ENCODE peak calls at places on chromosome 6, in ten cellular contexts. Y is posterior vena cava, E is COLO829, Z is GM18507, U is T-helper 2 cell, H is SK-N-DZ, W is AG09319, C is HS-5, M is HT-29, R is tibial artery. N is an unnamed sample.
A peak's percentile ranks its signal among the peaks of the same experiment; 100 is the strongest.

GRCh38 chr6:89708316-89708715 is 69.8 kb upstream of the LYRM2 start:
- DNase-seq in Z (no peak), H (no peak), R (no peak), E (no peak), C (no peak), M (no peak), U (no peak), W (no peak), Y (no peak), N (no peak)

GRCh38 chr6:35038076-35038475 is 103.1 kb downstream of the TCP11 start:
- DNase-seq in Y (no peak), R (no peak), Z (no peak), U (no peak), E (no peak), C (no peak), M (no peak), H (no peak), W (no peak), N (peak; percentile 6)

GRCh38 chr6:24910331-24910849 is 25.4 kb downstream of the RIPOR2 start:
- DNase-seq in Z (no peak), Y (no peak), E (no peak), W (no peak), R (no peak), M (no peak), H (no peak), U (peak; percentile 11), C (no peak), N (no peak)

GRCh38 chr6:48560408-48560807 is 449.4 kb upstream of the PTCHD4 start:
- DNase-seq in U (no peak), R (no peak), Y (no peak), E (no peak), M (peak; percentile 14), Z (no peak), C (no peak), W (no peak), H (no peak), N (no peak)

GRCh38 chr6:27684264-27685211 is 211.6 kb upstream of the ZNF184 start:
- DNase-seq in M (peak; percentile 86), Z (no peak), C (peak; percentile 86), H (peak; percentile 21), Y (no peak), R (no peak), E (peak; percentile 94), W (no peak), U (peak; percentile 42), N (no peak)

GRCh38 chr6:33440649-33441309 is 13.6 kb upstream of the ZBTB9 start:
- DNase-seq in R (no peak), W (no peak), U (no peak), C (no peak), Z (no peak), E (no peak), M (no peak), H (no peak), Y (no peak), N (no peak)

GRCh38 chr6:17042422-17043147 is 59.3 kb upstream of the STMND1 start:
- DNase-seq in C (no peak), R (no peak), Y (no peak), W (no peak), M (peak; percentile 13), H (peak; percentile 82), U (no peak), E (peak; percentile 76), Z (no peak), N (no peak)

GRCh38 chr6:16956371-16956770 is 145.5 kb upstream of the STMND1 start:
- DNase-seq in U (no peak), C (no peak), Z (no peak), M (no peak), W (no peak), H (no peak), E (peak; percentile 75), Y (no peak), R (no peak), N (no peak)

GRCh38 chr6:79127660-79128059 is 49.6 kb upstream of the PHIP start:
- DNase-seq in H (peak; percentile 11), W (no peak), M (no peak), R (no peak), U (no peak), C (no peak), Z (no peak), E (no peak), Y (no peak), N (peak; percentile 64)

GRCh38 chr6:25193147-25193864 is 85.9 kb upstream of the CARMIL1 start:
- DNase-seq in M (peak; percentile 56), E (peak; percentile 95), Z (no peak), U (no peak), Y (no peak), W (peak; percentile 93), R (peak; percentile 71), H (no peak), C (peak; percentile 91), N (no peak)

GRCh38 chr6:75273009-75273408 is 11.6 kb downstream of the TMEM30A start:
- DNase-seq in U (no peak), M (no peak), W (no peak), H (no peak), C (no peak), E (no peak), Z (no peak), Y (no peak), R (no peak), N (no peak)

GRCh38 chr6:43492673-43493072 is 15.3 kb downstream of the TJAP1 start:
- DNase-seq in H (no peak), W (no peak), Z (no peak), U (no peak), C (no peak), Y (no peak), E (no peak), M (no peak), R (no peak), N (no peak)

GRCh38 chr6:28808383-28808782 is 115.4 kb downstream of the TRIM27 start:
- DNase-seq in M (no peak), R (no peak), U (no peak), C (no peak), E (no peak), W (no peak), Z (no peak), H (no peak), Y (no peak), N (no peak)

GRCh38 chr6:98579089-98579488 is 255.3 kb upstream of the POU3F2 start:
- DNase-seq in E (no peak), C (peak; percentile 69), W (no peak), H (no peak), M (no peak), Z (no peak), R (no peak), U (no peak), Y (no peak), N (no peak)

GRCh38 chr6:33851959-33852358 is 48.2 kb upstream of the MLN start:
- DNase-seq in M (peak; percentile 24), U (no peak), Y (no peak), C (no peak), Z (no peak), E (no peak), R (no peak), W (no peak), H (peak; percentile 61), N (no peak)

GRCh38 chr6:46921731-46922130 is at the start of gene ADGRF5:
- DNase-seq in E (no peak), H (no peak), Y (no peak), W (no peak), R (no peak), C (no peak), M (no peak), U (no peak), Z (no peak), N (no peak)

GRCh38 chr6:161369339-161369738 is 95.5 kb upstream of the AGPAT4 start:
- DNase-seq in R (no peak), H (no peak), Y (no peak), C (peak; percentile 78), E (no peak), U (no peak), Z (no peak), W (peak; percentile 90), M (peak; percentile 45), N (no peak)

GRCh38 chr6:112933947-112934346 is 586.8 kb downstream of the RFPL4B start:
- DNase-seq in R (no peak), Y (no peak), E (no peak), Z (no peak), U (no peak), W (no peak), M (no peak), C (no peak), H (no peak), N (no peak)

GRCh38 chr6:33000053-33000452 is 9.3 kb downstream of the HLA-DOA start:
- DNase-seq in R (no peak), Z (peak; percentile 32), H (no peak), Y (no peak), M (no peak), W (no peak), E (no peak), U (no peak), C (no peak), N (no peak)

GRCh38 chr6:53643481-53643965 is 22.0 kb downstream of the KLHL31 start:
- DNase-seq in R (no peak), U (no peak), H (no peak), W (no peak), C (no peak), M (no peak), Z (no peak), E (no peak), Y (no peak), N (no peak)

GRCh38 chr6:20463396-20463795 is 61.7 kb downstream of the E2F3 start:
- DNase-seq in U (no peak), H (no peak), Z (no peak), E (no peak), Y (no peak), W (no peak), C (no peak), M (no peak), R (no peak), N (no peak)

GRCh38 chr6:151370509-151371078 is 20.8 kb downstream of the ZBTB2 start:
- DNase-seq in E (no peak), U (no peak), C (no peak), H (no peak), Y (no peak), R (no peak), Z (no peak), M (no peak), W (no peak), N (no peak)

GRCh38 chr6:167285077-167285770 is 5.9 kb upstream of the UNC93A start:
- DNase-seq in Z (no peak), H (no peak), U (no peak), E (no peak), Y (no peak), C (no peak), R (no peak), W (no peak), M (no peak), N (no peak)

GRCh38 chr6:149614352-149614751 is 34.2 kb downstream of the KATNA1 start:
- DNase-seq in Z (no peak), H (no peak), Y (no peak), R (no peak), C (no peak), W (no peak), U (no peak), M (no peak), E (no peak), N (no peak)

GRCh38 chr6:73732845-73733675 is 37.1 kb downstream of the CD109 start:
- DNase-seq in Y (peak; percentile 79), Z (no peak), C (peak; percentile 24), H (peak; percentile 47), E (peak; percentile 35), W (peak; percentile 57), R (peak; percentile 39), U (peak; percentile 43), M (peak; percentile 82), N (no peak)

GRCh38 chr6:170082067-170082466 is 208.8 kb downstream of the DLL1 start:
- DNase-seq in C (no peak), R (no peak), Z (no peak), U (no peak), W (no peak), M (no peak), H (no peak), Y (peak; percentile 77), E (no peak), N (peak; percentile 36)

GRCh38 chr6:148829415-148830101 is 82.7 kb downstream of the UST start:
- DNase-seq in Y (no peak), Z (no peak), H (no peak), R (no peak), U (no peak), C (no peak), W (no peak), E (no peak), M (no peak), N (no peak)

GRCh38 chr6:14354919-14355572 is 237.5 kb downstream of the CD83 start:
- DNase-seq in H (no peak), Z (no peak), W (peak; percentile 41), C (no peak), R (peak; percentile 50), M (no peak), E (no peak), U (no peak), Y (peak; percentile 93), N (no peak)